ENCODE peak calls at places on chromosomes 2 and 18, in six cellular contexts. F is body of pancreas, L is IMR-90, U is adrenal gland, K is uterus, B is spleen. N is an unnamed sample.

GRCh38 chr2:226048625-226049024 is 649.1 kb downstream of the NYAP2 start:
- DNase-seq in F (no peak), L (peak; percentile 91), U (no peak), K (no peak), B (no peak), N (no peak)

GRCh38 chr2:191864623-191865521 is 18.0 kb upstream of the CAVIN2 start:
- DNase-seq in L (peak; percentile 53), B (no peak), K (no peak), U (no peak), F (no peak), N (peak; percentile 54)

GRCh38 chr2:63790913-63791312 is 50.8 kb upstream of the UGP2 start:
- DNase-seq in L (peak; percentile 91), K (peak; percentile 21), B (no peak), F (no peak), U (peak; percentile 49), N (no peak)

GRCh38 chr2:30566675-30567074 is 119.6 kb downstream of the LCLAT1 start:
- DNase-seq in F (no peak), K (no peak), U (no peak), L (no peak), B (no peak), N (no peak)

GRCh38 chr2:69789762-69790600 is 39.5 kb upstream of the GMCL1 start:
- DNase-seq in F (no peak), K (no peak), L (peak; percentile 39), U (no peak), B (no peak), N (no peak)

GRCh38 chr2:63737085-63737701 is 104.5 kb upstream of the UGP2 start:
- DNase-seq in F (peak; percentile 20), L (no peak), B (no peak), U (peak; percentile 22), K (no peak), N (no peak)

GRCh38 chr18:6543330-6543908 is 128.7 kb upstream of the L3MBTL4 start:
- DNase-seq in B (no peak), L (peak; percentile 55), U (no peak), K (no peak), F (no peak), N (peak; percentile 25)

GRCh38 chr18:21851327-21851961 is 110.9 kb downstream of the MIB1 start:
- DNase-seq in B (no peak), U (no peak), K (no peak), F (no peak), L (peak; percentile 11), N (peak; percentile 11)

GRCh38 chr2:26018184-26018716 is 15.6 kb upstream of the RAB10 start:
- DNase-seq in B (no peak), F (peak; percentile 91), L (peak; percentile 88), K (peak; percentile 60), U (peak; percentile 96), N (peak; percentile 70)

GRCh38 chr18:12843420-12844346 is 40.4 kb downstream of the PTPN2 start:
- DNase-seq in F (no peak), K (no peak), L (no peak), B (peak; percentile 62), U (no peak), N (peak; percentile 25)

GRCh38 chr2:239630618-239631286 is 229.9 kb upstream of the HDAC4 start:
- DNase-seq in L (peak; percentile 42), F (no peak), U (peak; percentile 94), B (no peak), K (peak; percentile 68), N (no peak)

GRCh38 chr18:50128506-50129271 is 66.3 kb downstream of the MYO5B start:
- DNase-seq in B (no peak), F (peak; percentile 33), K (no peak), L (no peak), U (no peak), N (no peak)

GRCh38 chr2:189024861-189025618 is 50.9 kb downstream of the COL3A1 start:
- DNase-seq in L (no peak), B (no peak), F (no peak), U (no peak), K (no peak), N (peak; percentile 21)

DNA sequence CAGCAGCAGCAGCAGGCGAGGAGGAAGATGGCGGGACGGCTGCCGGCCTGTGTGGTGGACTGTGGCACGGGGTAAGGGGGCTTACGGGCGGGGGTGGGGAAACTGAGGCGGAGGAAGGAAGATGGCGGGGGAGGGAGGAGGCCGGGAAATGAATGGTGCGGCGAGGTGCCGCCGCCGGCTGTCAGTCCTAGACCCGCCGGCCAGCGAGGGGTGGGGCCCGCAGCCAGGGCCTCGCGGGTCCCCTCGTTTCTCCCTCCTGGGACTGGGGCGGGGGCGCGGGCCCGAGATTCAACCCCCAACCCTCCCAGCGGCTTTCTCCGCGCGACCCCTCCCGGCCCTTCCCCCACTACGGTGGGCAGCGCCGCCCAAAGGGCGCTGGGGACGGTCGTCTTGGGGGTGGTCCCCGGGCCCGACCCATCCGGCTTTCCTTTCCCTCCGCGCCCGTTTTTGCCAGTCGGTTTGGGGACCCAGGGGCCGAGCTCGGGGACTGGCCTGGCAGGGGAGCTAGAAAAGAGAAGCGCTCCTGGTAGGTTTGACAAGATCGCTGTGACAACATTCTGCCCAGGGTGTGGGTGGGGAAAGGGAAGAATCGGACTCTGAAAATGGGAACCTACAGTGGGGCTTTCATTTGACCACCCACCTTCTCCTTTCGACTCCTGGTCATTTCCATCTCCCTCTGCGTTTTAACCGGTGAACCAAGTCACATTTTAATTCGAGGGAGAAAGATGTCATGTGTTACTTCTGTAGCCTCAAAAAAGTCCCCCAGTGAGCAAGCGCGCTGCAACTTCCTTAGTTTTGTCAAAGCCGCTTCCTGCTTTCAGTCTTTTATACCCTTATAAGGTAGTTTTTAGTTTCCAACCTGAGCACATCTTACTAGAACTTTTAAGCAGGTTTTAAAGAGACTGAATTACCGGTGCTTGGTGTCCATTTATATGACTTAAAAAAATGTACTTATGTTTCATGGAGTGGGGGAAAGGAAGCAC is 655 bp downstream of the ACTR3 start:
- DNase-seq in F (peak; percentile 52), U (peak; percentile 64), L (peak; percentile 80), K (peak; percentile 46), B (peak; percentile 93), N (peak; percentile 84)
- TF ChIP-seq POLR2A in F (no peak), U (peak; percentile 68), L (peak; percentile 69), K (peak; percentile 42), B (no peak), N (peak; percentile 52)

GRCh38 chr2:219128401-219128800 is 32.2 kb downstream of the NHEJ1 start:
- DNase-seq in K (no peak), U (no peak), F (no peak), B (no peak), L (no peak), N (no peak)

GRCh38 chr2:219127236-219127635 is 33.4 kb downstream of the NHEJ1 start:
- DNase-seq in U (no peak), F (no peak), K (no peak), B (no peak), L (no peak), N (no peak)

GRCh38 chr2:219125886-219126270 is 34.7 kb downstream of the NHEJ1 start:
- DNase-seq in L (no peak), U (no peak), K (no peak), B (no peak), F (no peak), N (no peak)

GRCh38 chr2:219125225-219125885 is 35.3 kb downstream of the NHEJ1 start:
- DNase-seq in B (no peak), K (peak; percentile 31), U (peak; percentile 94), L (peak; percentile 88), F (peak; percentile 31), N (peak; percentile 88)

GRCh38 chr2:219126555-219126954 is 34.1 kb downstream of the NHEJ1 start:
- DNase-seq in K (no peak), F (peak; percentile 21), L (no peak), U (no peak), B (no peak), N (no peak)
- TF ChIP-seq POLR2A in K (no peak), F (no peak), L (no peak), U (no peak), B (no peak), N (no peak)

GRCh38 chr2:128027801-128028667 is at the start of gene SAP130:
- DNase-seq in U (peak; percentile 98), K (peak; percentile 97), B (peak; percentile 99), F (peak; percentile 99), L (peak; percentile 89), N (peak; percentile 99)

GRCh38 chr2:128032092-128032491 is 4.2 kb upstream of the SAP130 start:
- DNase-seq in B (no peak), F (no peak), U (no peak), K (no peak), L (no peak), N (no peak)

GRCh38 chr2:128028668-128029054 is 802 bp upstream of the SAP130 start:
- DNase-seq in F (no peak), K (no peak), U (no peak), B (no peak), L (no peak), N (no peak)

GRCh38 chr2:128027278-128027800 is 520 bp downstream of the SAP130 start:
- DNase-seq in B (peak; percentile 99), U (peak; percentile 100), F (peak; percentile 99), L (peak; percentile 98), K (peak; percentile 100), N (peak; percentile 100)

DNA sequence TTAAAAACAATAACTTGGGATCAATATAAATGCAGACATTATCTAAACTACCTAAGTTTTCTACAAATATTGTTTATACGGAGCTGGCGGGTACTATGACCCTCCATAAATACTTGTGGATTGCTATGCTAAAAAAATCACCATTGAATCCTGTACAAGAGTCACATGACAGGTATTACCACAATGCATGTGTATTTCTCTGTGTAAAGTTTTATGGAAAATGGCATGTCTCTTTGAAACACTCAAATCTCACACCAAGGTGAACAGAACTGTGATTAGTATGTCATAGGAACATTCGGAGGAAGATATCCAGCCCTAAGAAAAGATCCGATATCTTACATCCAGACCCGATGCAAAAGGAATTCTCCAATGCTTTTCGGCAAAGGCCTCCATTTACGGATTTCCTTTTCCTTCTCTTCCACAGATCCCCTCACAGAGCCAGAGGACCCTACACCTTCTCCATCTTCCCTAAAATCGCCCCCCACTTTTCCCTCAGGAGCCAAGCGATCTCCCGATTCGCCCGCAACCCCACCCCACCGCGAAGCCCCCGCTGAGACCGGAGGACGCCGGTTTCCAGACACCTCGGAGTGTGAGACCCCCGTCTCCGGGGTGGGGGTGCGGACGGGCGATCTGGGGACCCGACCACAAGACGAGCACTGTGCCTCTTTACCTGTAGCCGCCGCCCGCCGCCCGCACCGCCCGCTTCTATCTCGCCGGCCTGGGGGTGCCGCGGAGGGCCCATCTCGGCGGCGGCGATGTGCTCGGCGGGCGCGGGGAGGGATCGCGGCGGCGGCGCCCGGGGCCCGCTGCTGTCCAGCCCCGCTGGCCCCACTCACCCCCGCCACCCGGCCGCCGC is 1.2 kb downstream of the SAP130 start:
- DNase-seq in K (no peak), F (no peak), U (no peak), L (peak; percentile 8), B (no peak), N (no peak)
- TF ChIP-seq POLR2A in K (peak; percentile 54), F (peak; percentile 40), U (peak; percentile 75), L (peak; percentile 61), B (no peak), N (no peak)

DNA sequence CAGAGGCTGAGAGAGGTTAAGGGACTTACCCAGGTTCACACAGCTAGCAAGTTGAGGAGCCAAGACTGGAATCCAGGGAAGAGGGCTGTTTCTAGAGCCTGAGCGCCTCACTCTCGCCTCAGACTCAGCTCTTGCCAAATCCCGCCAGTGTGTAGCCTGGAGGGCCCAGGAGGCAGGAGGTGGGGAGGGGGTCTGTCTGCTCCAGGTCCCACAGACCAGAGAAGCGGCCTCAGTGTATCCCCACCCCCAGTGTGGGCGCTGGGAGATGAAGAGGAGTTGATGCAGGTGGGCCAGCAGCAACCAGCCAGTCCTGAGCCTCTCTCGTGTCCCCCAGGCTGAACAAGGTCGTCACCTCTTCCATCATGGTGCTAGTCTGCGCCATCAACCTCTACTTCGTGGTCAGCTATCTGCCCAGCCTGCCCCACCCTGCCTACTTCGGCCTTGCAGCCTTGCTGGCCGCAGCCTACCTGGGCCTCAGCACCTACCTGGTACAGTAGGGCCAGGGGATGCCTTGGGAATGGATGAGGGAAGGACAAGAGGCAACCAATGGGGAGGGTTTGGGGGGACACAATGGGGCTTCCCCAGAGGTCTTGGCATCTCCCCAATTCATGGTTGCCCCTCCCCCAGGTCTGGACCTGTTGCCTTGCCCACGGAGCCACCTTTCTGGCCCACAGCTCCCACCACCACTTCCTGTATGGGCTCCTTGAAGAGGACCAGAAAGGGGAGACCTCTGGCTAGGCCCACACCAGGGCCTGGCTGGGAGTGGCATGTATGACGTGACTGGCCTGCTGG is 5.2 kb upstream of the CTDSP1 start:
- DNase-seq in U (peak; percentile 44), F (no peak), L (no peak), B (no peak), K (peak; percentile 29), N (peak; percentile 68)
- TF ChIP-seq POLR2A in U (no peak), F (no peak), L (no peak), B (no peak), K (no peak), N (no peak)

N was measured in NB4.